ENCODE peak calls at places on chromosomes 3 and 15, in five cellular contexts. N is neural progenitor cell, A is DMS 273 treated with DMSO at 0.1 percent for 48 hours, R is AG04450, S is glutamatergic neuron. C is an unnamed sample.

GRCh38 chr3:152359385-152360248 is 90.9 kb downstream of the MBNL1 start:
- DNase-seq in A (no peak), N (no peak), S (no peak), R (no peak), C (no peak)

GRCh38 chr3:190165253-190165652 is 44.6 kb upstream of the P3H2 start:
- DNase-seq in A (no peak), S (no peak), R (no peak), N (no peak), C (no peak)

GRCh38 chr15:85615930-85616329 is 178.8 kb downstream of the KLHL25 start:
- DNase-seq in S (no peak), N (peak; percentile 60), A (no peak), R (no peak), C (no peak)

GRCh38 chr15:67124111-67124510 is 58.7 kb downstream of the SMAD3 start:
- DNase-seq in S (no peak), R (no peak), A (no peak), N (no peak), C (no peak)

GRCh38 chr3:129001817-129002572 is 891 bp downstream of the EFCC1 start:
- DNase-seq in A (peak; percentile 7), S (peak; percentile 68), R (no peak), N (peak; percentile 83), C (no peak)

GRCh38 chr15:62059108-62059817 is 984 bp downstream of the VPS13C start:
- DNase-seq in S (no peak), A (no peak), R (no peak), N (no peak), C (no peak)

GRCh38 chr15:88032787-88033186 is 223.8 kb downstream of the NTRK3 start:
- DNase-seq in S (no peak), N (no peak), R (no peak), A (no peak), C (no peak)

GRCh38 chr3:42473083-42473932 is 29.1 kb upstream of the VIPR1 start:
- DNase-seq in R (no peak), A (no peak), N (no peak), S (no peak), C (peak; percentile 4)

GRCh38 chr15:69784808-69785550 is 312.7 kb downstream of the TLE3 start:
- DNase-seq in R (no peak), A (no peak), N (no peak), S (no peak), C (no peak)